ENCODE peak calls at places on chromosomes 12 and 14, in four cellular contexts. O, M, S and G are unnamed samples.

GRCh38 chr12:121800694-121801600 is 2.9 kb upstream of the SETD1B start:
- DNase-seq in O (peak), M (peak), S (no peak), G (peak)

GRCh38 chr12:13390381-13390856 is 193.9 kb downstream of the EMP1 start:
- DNase-seq in O (peak), M (peak), S (peak), G (peak)

GRCh38 chr12:109947511-109947910 is 47.4 kb downstream of the TCHP start:
- DNase-seq in O (peak), M (peak), S (peak), G (no peak)

GRCh38 chr12:12449533-12450025 is 92.7 kb downstream of the BORCS5 start:
- DNase-seq in O (no peak), M (peak), S (no peak), G (no peak)

GRCh38 chr12:102965281-102966155 is 8.0 kb downstream of the ASCL1 start:
- DNase-seq in O (no peak), M (no peak), S (no peak), G (no peak)

GRCh38 chr12:93825926-93826599 is 148.9 kb downstream of the CRADD start:
- DNase-seq in O (peak), M (peak), S (no peak), G (no peak)

GRCh38 chr14:91396959-91397815 is 20.4 kb downstream of the CCDC88C start:
- DNase-seq in O (no peak), M (no peak), S (no peak), G (no peak)

GRCh38 chr12:106566771-106567170 is 16.0 kb upstream of the RFX4 start:
- DNase-seq in O (no peak), M (no peak), S (peak), G (no peak)

GRCh38 chr12:92297932-92298681 is 152.5 kb upstream of the BTG1 start:
- DNase-seq in O (peak), M (peak), S (peak), G (peak)

GRCh38 chr12:108400060-108400459 is 60.9 kb upstream of the CMKLR1 start:
- DNase-seq in O (no peak), M (no peak), S (no peak), G (no peak)

GRCh38 chr12:6944381-6945186 is 762 bp downstream of the C12orf57 start:
- DNase-seq in O (peak), M (peak), S (peak), G (peak)

GRCh38 chr12:79206871-79207270 is 342.3 kb downstream of the SYT1 start:
- DNase-seq in O (no peak), M (no peak), S (no peak), G (no peak)

GRCh38 chr14:64758711-64759554 is 54.7 kb downstream of the PLEKHG3 start:
- DNase-seq in O (peak), M (peak), S (peak), G (peak)